ENCODE peak calls at places on chromosomes 5 and 9, in four cellular contexts. G, D, C and T are unnamed samples. For H3K4me1, the result is how much of the 10 kb centered on the place peaks cover.

GRCh38 chr5:99176186-99176585 is 247.4 kb upstream of the CHD1 start:
- DNase-seq in D (no peak), G (no peak), C (no peak), T (no peak)

GRCh38 chr5:55413644-55414043 is 105.9 kb downstream of the MTREX start:
- DNase-seq in D (no peak), G (no peak), C (no peak), T (no peak)

GRCh38 chr9:90017704-90018103 is 412.9 kb downstream of the GADD45G start:
- DNase-seq in C (no peak), D (no peak), G (no peak), T (no peak)

GRCh38 chr5:1799602-1800469 is at the start of gene MRPL36:
- DNase-seq in G (peak), C (peak), D (peak), T (peak)

GRCh38 chr9:87194471-87194870 is 247.2 kb upstream of the GAS1 start:
- DNase-seq in G (no peak), D (no peak), C (no peak), T (peak)

GRCh38 chr9:117060963-117061362 is 353.9 kb downstream of the ASTN2 start:
- DNase-seq in C (no peak), G (no peak), D (no peak), T (no peak)

GRCh38 chr9:99489043-99489378 is 266.9 kb downstream of the SEC61B start:
- DNase-seq in D (no peak), C (no peak), G (no peak), T (no peak)

GRCh38 chr5:1320436-1321344 is 24.2 kb downstream of the CLPTM1L start:
- DNase-seq in C (no peak), D (peak), G (peak), T (no peak)

GRCh38 chr5:67315082-67315801 is 118.6 kb upstream of the CD180 start:
- DNase-seq in G (no peak), D (peak), C (no peak), T (peak)

GRCh38 chr5:123496892-123497291 is 15.1 kb upstream of the CSNK1G3 start:
- DNase-seq in G (no peak), C (no peak), D (no peak), T (no peak)

GRCh38 chr9:14511452-14511851 is 181.8 kb downstream of the ZDHHC21 start:
- DNase-seq in D (no peak), G (no peak), C (no peak), T (no peak)

GRCh38 chr9:118418887-118419620 is 714.9 kb downstream of the TLR4 start:
- DNase-seq in C (no peak), G (no peak), D (no peak), T (no peak)

GRCh38 chr5:144183254-144183889 is 12.7 kb downstream of the KCTD16 start:
- DNase-seq in C (peak), G (no peak), D (no peak), T (peak)

GRCh38 chr9:108746864-108747263 is 108.9 kb downstream of the ACTL7B start:
- DNase-seq in G (no peak), C (no peak), D (no peak), T (no peak)

GRCh38 chr5:139635606-139636206 is 12.4 kb upstream of the CXXC5 start:
- DNase-seq in C (peak), G (peak), D (peak), T (peak)

GRCh38 chr5:139637438-139638089 is 10.6 kb upstream of the CXXC5 start:
- DNase-seq in D (peak), G (peak), C (peak), T (peak)

GRCh38 chr5:139636207-139636792 is 11.8 kb upstream of the CXXC5 start:
- DNase-seq in C (no peak), G (no peak), D (no peak), T (peak)

GRCh38 chr5:139638090-139638735 is 9.9 kb upstream of the CXXC5 start:
- DNase-seq in C (peak), G (peak), D (peak), T (peak)

DNA sequence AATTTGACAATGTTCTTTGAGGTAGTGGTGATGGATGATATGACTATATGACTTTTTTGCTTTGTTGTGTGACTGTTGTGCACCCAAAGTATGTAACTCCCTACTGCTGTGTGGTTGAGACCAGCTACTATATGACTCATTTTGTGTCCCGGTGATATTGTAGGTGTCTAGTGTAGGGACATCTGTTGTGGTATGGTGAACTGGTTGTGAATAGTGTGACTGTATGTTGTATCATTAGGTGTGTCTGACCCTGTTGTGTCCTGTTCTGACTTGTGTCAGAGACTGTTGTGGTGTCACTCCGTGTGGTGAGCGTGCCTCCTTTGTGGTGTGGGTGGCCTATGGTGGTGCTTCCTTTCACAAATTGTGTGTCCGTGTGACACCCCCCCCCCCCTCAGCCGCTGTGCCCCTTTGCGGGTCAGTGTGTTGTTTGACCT is 11.2 kb upstream of the CXXC5 start:
- DNase-seq in C (no peak), G (no peak), D (no peak), T (peak)
- H3K4me1 ChIP-seq in C (half or more), G (under half), D (under half), T (under half)

GRCh38 chr9:129109504-129109903 is 1.1 kb downstream of the CRAT start:
- DNase-seq in D (no peak), G (no peak), C (peak), T (no peak)

GRCh38 chr9:129108805-129109370 is 1.7 kb downstream of the CRAT start:
- DNase-seq in D (no peak), G (no peak), C (no peak), T (no peak)

GRCh38 chr9:129111143-129111761 is at the start of gene PTPA:
- DNase-seq in D (peak), G (peak), C (peak), T (peak)

GRCh38 chr9:129110740-129111142 is at the start of gene CRAT:
- DNase-seq in C (peak), G (peak), D (peak), T (peak)

DNA sequence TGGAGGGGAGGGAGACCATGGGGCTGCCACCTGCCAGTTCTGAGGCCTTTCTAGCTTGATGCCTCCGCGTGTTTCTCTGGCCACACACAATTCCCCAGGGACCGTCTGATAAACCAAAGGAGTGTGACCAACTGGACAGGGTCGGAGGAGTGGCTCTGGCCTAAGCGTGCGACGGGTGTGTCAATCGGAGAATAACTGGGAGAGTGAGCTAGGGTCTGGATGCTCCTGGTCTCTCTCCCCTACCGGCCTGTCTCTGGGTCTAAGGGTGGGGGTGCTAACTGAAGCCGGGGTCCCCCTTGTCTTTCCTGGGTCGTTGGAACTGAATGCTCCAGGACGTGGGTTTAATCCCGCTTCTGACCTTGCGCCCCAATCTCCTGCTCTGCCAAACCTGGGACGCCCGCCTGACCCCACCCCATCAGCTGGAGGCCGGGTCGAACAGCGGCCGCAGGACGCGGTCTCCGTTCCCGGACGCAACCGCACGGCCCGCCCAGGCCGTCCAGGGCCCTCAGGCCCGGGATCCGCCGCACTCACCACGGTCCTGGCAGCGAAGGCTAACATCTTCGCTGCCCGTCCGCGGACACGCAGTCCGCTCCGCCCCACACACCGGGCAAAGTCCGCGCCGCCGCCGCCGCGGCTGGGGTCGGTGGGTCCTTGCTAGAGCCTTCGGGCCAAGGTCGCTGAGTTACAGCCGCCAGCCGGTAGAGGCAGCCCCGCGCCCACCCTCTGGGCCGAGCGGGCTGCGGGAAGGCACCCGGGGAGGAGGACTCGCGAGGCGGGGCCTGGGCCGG is 447 bp downstream of the CRAT start:
- DNase-seq in G (no peak), D (peak), C (peak), T (peak)
- H3K4me1 ChIP-seq in G (under half), D (under half), C (under half), T (under half)

GRCh38 chr5:80250801-80251200 is 5.0 kb downstream of the SERINC5 start:
- DNase-seq in D (no peak), C (no peak), G (no peak), T (no peak)
- H3K4me1 ChIP-seq in D (under half), C (half or more), G (half or more), T (under half)

GRCh38 chr5:143170104-143170503 is 233.4 kb downstream of the NR3C1 start:
- DNase-seq in G (no peak), D (no peak), C (no peak), T (no peak)

GRCh38 chr5:143166080-143166479 is 237.4 kb downstream of the NR3C1 start:
- DNase-seq in C (no peak), G (no peak), D (no peak), T (no peak)

GRCh38 chr5:143168877-143169810 is 234.3 kb downstream of the NR3C1 start:
- DNase-seq in D (no peak), G (no peak), C (no peak), T (no peak)

GRCh38 chr5:143166661-143167420 is 236.6 kb downstream of the NR3C1 start:
- DNase-seq in D (no peak), C (no peak), G (no peak), T (no peak)

GRCh38 chr5:143168171-143168681 is 235.3 kb downstream of the NR3C1 start:
- DNase-seq in G (no peak), C (no peak), D (no peak), T (no peak)
- H3K4me1 ChIP-seq in G (under half), C (under half), D (under half), T (under half)

DNA sequence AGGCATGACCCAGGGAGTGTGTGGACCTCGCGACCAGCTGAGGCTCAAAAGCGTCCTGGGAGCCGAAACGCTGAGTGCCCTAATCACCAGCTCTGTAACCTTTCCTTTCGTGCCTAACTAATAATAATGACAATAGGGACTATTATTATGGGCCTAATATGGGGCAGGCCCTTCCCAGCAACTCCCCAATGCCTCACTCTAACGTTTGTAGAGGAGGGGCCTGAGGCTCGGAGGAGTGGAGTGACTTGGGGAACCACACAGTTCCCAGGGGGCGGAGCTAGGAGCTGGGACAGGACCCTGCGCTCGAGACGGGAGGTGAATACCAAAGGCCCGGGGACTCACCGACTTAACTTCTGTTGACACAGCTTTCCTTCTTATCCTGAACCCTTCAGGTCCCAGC is 922 bp upstream of the IER5L start:
- DNase-seq in C (peak), D (no peak), G (no peak), T (no peak)
- H3K4me1 ChIP-seq in C (under half), D (under half), G (under half), T (under half)

GRCh38 chr9:135324329-135324728 is 155.3 kb upstream of the PPP1R26 start:
- DNase-seq in G (no peak), C (no peak), D (no peak), T (peak)
- H3K4me1 ChIP-seq in G (under half), C (under half), D (under half), T (under half)

GRCh38 chr5:149803641-149804468 is 73.7 kb downstream of the PPARGC1B start:
- DNase-seq in G (no peak), D (no peak), C (no peak), T (no peak)

GRCh38 chr5:149803153-149803552 is 73.0 kb downstream of the PPARGC1B start:
- DNase-seq in D (no peak), G (no peak), C (no peak), T (no peak)

GRCh38 chr5:149801307-149801985 is 71.3 kb downstream of the PPARGC1B start:
- DNase-seq in C (no peak), G (no peak), D (no peak), T (no peak)

GRCh38 chr5:149800563-149801103 is 70.5 kb downstream of the PPARGC1B start:
- DNase-seq in D (no peak), C (no peak), G (no peak), T (no peak)

DNA sequence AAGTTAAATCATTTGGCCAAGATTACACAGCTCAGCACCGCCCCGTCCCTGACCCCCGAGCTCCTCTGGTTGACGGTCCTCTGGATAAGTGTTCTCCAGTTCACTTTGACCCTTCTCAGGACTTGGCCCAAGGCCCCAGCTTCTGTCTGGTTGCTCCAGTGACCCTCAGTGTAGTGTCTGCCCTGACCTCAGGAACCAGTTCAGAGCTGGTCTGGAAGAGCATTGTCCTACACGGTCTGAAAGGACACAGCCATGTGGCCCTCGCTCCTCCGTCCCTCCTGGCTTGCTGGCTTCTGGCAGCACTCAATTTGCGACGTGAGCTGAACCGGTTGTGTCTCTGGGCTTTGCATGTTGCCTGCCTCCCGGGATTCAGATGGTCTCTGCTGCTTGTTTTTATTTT is 71.9 kb downstream of the PPARGC1B start:
- DNase-seq in D (no peak), C (no peak), G (no peak), T (no peak)
- H3K4me1 ChIP-seq in D (under half), C (under half), G (under half), T (under half)

DNA sequence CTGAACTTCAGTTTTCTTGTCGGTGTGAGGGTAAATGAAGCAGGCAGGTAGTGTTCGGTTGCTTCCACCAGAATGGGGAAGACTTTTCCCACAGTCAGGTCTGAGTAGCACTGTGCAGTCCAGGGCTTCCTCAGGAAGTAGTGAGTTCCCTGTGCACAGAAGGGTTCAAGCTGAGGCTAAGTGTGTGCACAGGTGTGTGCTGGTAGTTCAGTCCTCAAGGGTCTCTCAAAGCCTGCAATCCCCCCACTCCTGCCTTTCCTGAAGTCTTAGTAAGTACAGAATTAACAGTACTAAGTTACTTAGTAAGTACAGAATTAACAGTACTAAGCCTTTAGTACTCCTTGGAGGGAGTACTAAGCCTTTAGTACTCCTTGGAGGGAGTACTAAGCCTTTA is 1.4 kb downstream of the DAB2IP start:
- DNase-seq in D (no peak), C (no peak), G (no peak), T (no peak)
- H3K4me1 ChIP-seq in D (under half), C (under half), G (under half), T (under half)

GRCh38 chr9:133144887-133145466 is 18.7 kb downstream of the GBGT1 start:
- DNase-seq in G (no peak), D (no peak), C (no peak), T (no peak)
- H3K4me1 ChIP-seq in G (under half), D (under half), C (under half), T (under half)

GRCh38 chr5:173895766-173896165 is 7.6 kb downstream of the CPEB4 start:
- DNase-seq in G (no peak), D (no peak), C (no peak), T (no peak)
- H3K4me1 ChIP-seq in G (under half), D (under half), C (under half), T (under half)